ENCODE peak calls at places on chromosomes 13 and 19, in seven cellular contexts. A, N, G, V, E, T and F are unnamed samples.

GRCh38 chr13:19681517-19681916 is 48.1 kb downstream of the MPHOSPH8 start:
- DNase-seq in A (no peak), N (no peak), G (no peak), V (no peak), E (no peak), T (no peak), F (no peak)

GRCh38 chr13:45602183-45602582 is 13.4 kb downstream of the ERICH6B start:
- DNase-seq in A (no peak), N (peak), G (no peak), V (no peak), E (no peak), T (no peak), F (no peak)

GRCh38 chr13:40377783-40378182 is 288.7 kb downstream of the FOXO1 start:
- DNase-seq in A (no peak), N (peak), G (no peak), V (peak), E (no peak), T (no peak), F (peak)

GRCh38 chr19:7637374-7638256 is 705 bp downstream of the STXBP2 start:
- DNase-seq in A (no peak), N (peak), G (no peak), V (peak), E (no peak), T (no peak), F (no peak)

GRCh38 chr13:104740616-104741222 is 1674.5 kb upstream of the SLC10A2 start:
- DNase-seq in A (no peak), N (no peak), G (no peak), V (peak), E (no peak), T (no peak), F (no peak)

GRCh38 chr19:10828981-10829821 is 6.8 kb downstream of the TMED1 start:
- DNase-seq in A (no peak), N (no peak), G (no peak), V (no peak), E (no peak), T (no peak), F (no peak)

GRCh38 chr19:47537493-47537892 is 22.6 kb upstream of the NAPA start:
- DNase-seq in A (no peak), N (no peak), G (no peak), V (no peak), E (no peak), T (no peak), F (no peak)

GRCh38 chr13:80979035-80979641 is 638.2 kb upstream of the SPRY2 start:
- DNase-seq in A (no peak), N (peak), G (no peak), V (peak), E (peak), T (no peak), F (peak)

GRCh38 chr19:30174791-30175190 is 197.4 kb upstream of the ZNF536 start:
- DNase-seq in A (peak), N (no peak), G (no peak), V (no peak), E (no peak), T (no peak), F (no peak)

GRCh38 chr19:35569281-35569781 is 5.9 kb upstream of the ATP4A start:
- DNase-seq in A (no peak), N (no peak), G (no peak), V (peak), E (no peak), T (no peak), F (no peak)

GRCh38 chr13:29743229-29743786 is 107.1 kb downstream of the UBL3 start:
- DNase-seq in A (peak), N (peak), G (peak), V (no peak), E (peak), T (peak), F (peak)

GRCh38 chr19:31533114-31533513 is 183.9 kb upstream of the TSHZ3 start:
- DNase-seq in A (peak), N (peak), G (no peak), V (no peak), E (no peak), T (no peak), F (no peak)

GRCh38 chr19:7676376-7676775 is 514 bp upstream of the MCEMP1 start:
- DNase-seq in A (no peak), N (no peak), G (no peak), V (no peak), E (no peak), T (peak), F (no peak)

GRCh38 chr13:65677906-65678305 is 1552.2 kb downstream of the PCDH9 start:
- DNase-seq in A (no peak), N (peak), G (no peak), V (no peak), E (no peak), T (no peak), F (no peak)

GRCh38 chr13:113599396-113599795 is 14.8 kb downstream of the TFDP1 start:
- DNase-seq in A (no peak), N (no peak), G (no peak), V (no peak), E (no peak), T (no peak), F (no peak)

GRCh38 chr13:102729560-102730275 is 34.9 kb upstream of the METTL21C start:
- DNase-seq in A (no peak), N (peak), G (no peak), V (no peak), E (peak), T (no peak), F (no peak)
- H3K4me3 ChIP-seq in A (no peak), N (no peak), G (no peak), V (peak), E (no peak), T (no peak), F (no peak)

GRCh38 chr19:52962394-52963228 is at the start of gene ZNF816:
- DNase-seq in A (peak), N (peak), G (peak), V (peak), E (peak), T (peak), F (peak)

GRCh38 chr19:52959613-52960295 is 2.9 kb downstream of the ZNF816 start:
- DNase-seq in A (no peak), N (no peak), G (no peak), V (no peak), E (no peak), T (no peak), F (no peak)

GRCh38 chr19:52967772-52968171 is 5.1 kb upstream of the ZNF816 start:
- DNase-seq in A (no peak), N (no peak), G (no peak), V (no peak), E (no peak), T (no peak), F (no peak)

GRCh38 chr19:52961981-52962380 is 700 bp downstream of the ZNF816 start:
- DNase-seq in A (no peak), N (peak), G (no peak), V (no peak), E (no peak), T (no peak), F (no peak)

GRCh38 chr19:52963229-52963760 is 614 bp upstream of the ZNF816 start:
- DNase-seq in A (no peak), N (no peak), G (peak), V (peak), E (no peak), T (no peak), F (no peak)
- TF ChIP-seq CTCF in A (no peak), N (no peak), G (no peak), V (no peak), E (no peak), T (no peak), F (no peak)

DNA sequence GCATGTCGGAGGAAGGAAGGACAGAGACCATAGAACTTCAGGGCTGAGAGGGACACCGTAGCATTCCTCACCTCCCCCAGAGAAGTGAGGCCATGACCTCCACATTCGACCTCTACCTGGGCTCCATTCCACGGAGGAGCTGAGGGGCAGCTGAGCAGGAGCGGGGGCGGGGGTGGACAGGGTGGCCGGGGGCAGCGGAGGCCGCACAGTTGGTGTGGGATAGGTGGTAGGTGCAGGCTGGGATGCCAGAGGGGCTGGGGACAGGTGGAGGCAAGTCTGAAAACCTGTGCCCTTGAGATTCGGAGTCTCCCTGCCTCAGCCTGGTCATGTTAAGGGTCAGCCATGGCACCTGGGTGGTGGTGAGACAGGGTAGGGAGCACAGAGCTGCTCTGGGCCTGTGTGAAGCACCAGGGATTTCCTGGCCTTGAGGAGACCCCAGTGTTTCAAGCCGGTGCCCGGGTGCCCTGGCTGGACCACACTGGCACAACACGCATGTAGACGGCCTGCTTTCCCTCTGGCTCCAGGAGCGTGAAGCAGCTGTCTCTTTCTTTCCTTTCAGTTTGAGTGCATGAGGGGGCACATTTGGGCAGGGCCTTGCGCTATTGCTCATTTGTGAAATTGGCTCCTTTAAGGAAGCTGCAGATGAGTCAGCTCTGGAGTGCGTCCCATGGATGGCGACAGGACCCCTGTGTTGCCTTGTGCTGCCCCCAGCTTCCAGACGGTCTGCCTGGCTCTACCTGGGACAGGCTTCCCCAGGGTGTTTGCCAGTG is 51.8 kb downstream of the TSSK6 start:
- DNase-seq in A (no peak), N (peak), G (no peak), V (peak), E (peak), T (no peak), F (peak)
- H3K4me3 ChIP-seq in A (no peak), N (no peak), G (no peak), V (no peak), E (no peak), T (no peak), F (no peak)

GRCh38 chr19:13761423-13761822 is 2.9 kb upstream of the MRI1 start:
- DNase-seq in A (no peak), N (no peak), G (no peak), V (no peak), E (no peak), T (no peak), F (no peak)
- TF ChIP-seq CTCF in A (no peak), N (no peak), G (no peak), V (no peak), E (peak), T (no peak), F (no peak)

GRCh38 chr19:3508771-3509535 is 2.8 kb downstream of the FZR1 start:
- DNase-seq in A (no peak), N (no peak), G (no peak), V (no peak), E (no peak), T (no peak), F (no peak)
- H3K4me3 ChIP-seq in A (no peak), N (no peak), G (no peak), V (no peak), E (no peak), T (no peak), F (no peak)

GRCh38 chr19:40807147-40808020 is 8.4 kb downstream of the EGLN2 start:
- DNase-seq in A (no peak), N (no peak), G (no peak), V (no peak), E (no peak), T (no peak), F (no peak)
- TF ChIP-seq CTCF in A (no peak), N (peak), G (no peak), V (peak), E (peak), T (no peak), F (peak)

DNA sequence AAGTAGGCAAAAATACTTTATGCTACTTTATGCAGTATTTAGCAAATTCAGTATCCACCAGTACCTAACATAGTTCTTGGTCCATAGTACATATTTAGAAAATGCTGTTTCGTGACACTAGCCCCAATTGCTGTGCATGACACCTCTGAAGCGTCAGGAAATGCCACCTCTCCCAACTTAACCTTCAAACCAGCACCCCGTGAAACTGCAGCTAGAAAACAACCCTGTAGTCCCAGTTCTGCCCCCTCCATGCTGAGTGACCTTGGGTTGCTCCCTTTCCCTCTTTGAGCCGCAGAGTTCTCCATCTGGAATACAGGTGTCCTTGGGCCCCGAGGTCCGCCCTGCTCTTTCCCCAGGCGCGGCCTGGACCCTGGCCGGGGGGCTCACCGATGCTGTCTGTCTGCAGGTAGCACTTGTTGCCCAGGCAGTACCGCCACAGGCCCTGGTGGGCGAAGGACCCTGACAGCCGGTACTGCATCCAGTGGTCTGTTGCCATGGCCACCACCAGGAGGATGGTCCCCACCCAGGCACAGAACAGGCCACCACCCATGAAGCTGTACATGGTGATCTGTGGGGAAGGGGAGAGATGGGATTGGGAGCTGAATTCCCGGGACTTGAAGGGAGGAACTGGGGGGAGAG is 773 bp downstream of the LIM2 start:
- DNase-seq in A (no peak), N (no peak), G (no peak), V (no peak), E (no peak), T (no peak), F (no peak)
- H3K4me3 ChIP-seq in A (no peak), N (no peak), G (no peak), V (no peak), E (no peak), T (no peak), F (no peak)

GRCh38 chr19:17575871-17576757 is 20.7 kb downstream of the COLGALT1 start:
- DNase-seq in A (no peak), N (no peak), G (no peak), V (no peak), E (no peak), T (no peak), F (no peak)
- TF ChIP-seq CTCF in A (no peak), N (no peak), G (no peak), V (no peak), E (no peak), T (no peak), F (no peak)